ENCODE peak calls at places on chromosomes 1 and 21, in ten cellular contexts. One of them, this sample, is unnamed.
A peak's percentile ranks its signal among the peaks of the same experiment; 100 is the strongest.

GRCh38 chr1:59279651-59280050 is 17.2 kb upstream of the FGGY start:
- DNase-seq in sigmoid colon: no peak
- DNase-seq in K562: no peak
- DNase-seq in A549: no peak
- DNase-seq in transverse colon: no peak
- DNase-seq in SK-N-SH: no peak
- DNase-seq in esophagus muscularis mucosa: no peak
- DNase-seq in stomach: no peak
- DNase-seq in HepG2: no peak
- DNase-seq in ovary: no peak
- DNase-seq in this sample: no peak

GRCh38 chr21:15224346-15225086 is 159.7 kb upstream of the NRIP1 start:
- DNase-seq in SK-N-SH: no peak
- DNase-seq in A549: peak; percentile 89
- DNase-seq in sigmoid colon: no peak
- DNase-seq in esophagus muscularis mucosa: no peak
- DNase-seq in HepG2: no peak
- DNase-seq in K562: no peak
- DNase-seq in ovary: no peak
- DNase-seq in transverse colon: no peak
- DNase-seq in stomach: no peak
- DNase-seq in this sample: no peak

GRCh38 chr1:209743145-209743482 is 12.7 kb upstream of the TRAF3IP3 start:
- DNase-seq in HepG2: no peak
- DNase-seq in transverse colon: no peak
- DNase-seq in sigmoid colon: peak; percentile 68
- DNase-seq in K562: no peak
- DNase-seq in SK-N-SH: no peak
- DNase-seq in stomach: peak; percentile 49
- DNase-seq in A549: no peak
- DNase-seq in esophagus muscularis mucosa: no peak
- DNase-seq in ovary: peak; percentile 46
- DNase-seq in this sample: peak; percentile 63

GRCh38 chr1:77044133-77044849 is 174.9 kb downstream of the PIGK start:
- DNase-seq in A549: peak; percentile 4
- DNase-seq in stomach: no peak
- DNase-seq in esophagus muscularis mucosa: peak; percentile 79
- DNase-seq in HepG2: no peak
- DNase-seq in transverse colon: no peak
- DNase-seq in sigmoid colon: no peak
- DNase-seq in K562: no peak
- DNase-seq in SK-N-SH: no peak
- DNase-seq in ovary: no peak
- DNase-seq in this sample: no peak

GRCh38 chr1:113742515-113742914 is 16.8 kb downstream of the PHTF1 start:
- DNase-seq in stomach: no peak
- DNase-seq in A549: no peak
- DNase-seq in K562: no peak
- DNase-seq in sigmoid colon: no peak
- DNase-seq in esophagus muscularis mucosa: no peak
- DNase-seq in transverse colon: no peak
- DNase-seq in ovary: no peak
- DNase-seq in SK-N-SH: no peak
- DNase-seq in HepG2: no peak
- DNase-seq in this sample: no peak

GRCh38 chr1:29708381-29708780 is 472.1 kb downstream of the PTPRU start:
- DNase-seq in HepG2: no peak
- DNase-seq in transverse colon: no peak
- DNase-seq in A549: peak; percentile 19
- DNase-seq in K562: no peak
- DNase-seq in SK-N-SH: peak; percentile 54
- DNase-seq in sigmoid colon: no peak
- DNase-seq in esophagus muscularis mucosa: no peak
- DNase-seq in ovary: no peak
- DNase-seq in stomach: no peak
- DNase-seq in this sample: no peak

GRCh38 chr1:63148825-63149645 is 173.3 kb upstream of the FOXD3 start:
- DNase-seq in sigmoid colon: no peak
- DNase-seq in A549: peak; percentile 20
- DNase-seq in transverse colon: no peak
- DNase-seq in SK-N-SH: peak; percentile 41
- DNase-seq in K562: peak; percentile 34
- DNase-seq in stomach: peak; percentile 32
- DNase-seq in ovary: peak; percentile 16
- DNase-seq in HepG2: peak; percentile 32
- DNase-seq in esophagus muscularis mucosa: no peak
- DNase-seq in this sample: peak; percentile 44

GRCh38 chr1:66069976-66070375 is 277.3 kb downstream of the PDE4B start:
- DNase-seq in SK-N-SH: no peak
- DNase-seq in K562: no peak
- DNase-seq in stomach: no peak
- DNase-seq in sigmoid colon: no peak
- DNase-seq in HepG2: no peak
- DNase-seq in esophagus muscularis mucosa: no peak
- DNase-seq in transverse colon: no peak
- DNase-seq in A549: no peak
- DNase-seq in ovary: no peak
- DNase-seq in this sample: no peak

GRCh38 chr21:44718571-44718970 is 7.2 kb upstream of the TSPEAR start:
- DNase-seq in SK-N-SH: no peak
- DNase-seq in transverse colon: no peak
- DNase-seq in sigmoid colon: no peak
- DNase-seq in K562: no peak
- DNase-seq in ovary: no peak
- DNase-seq in HepG2: no peak
- DNase-seq in esophagus muscularis mucosa: no peak
- DNase-seq in A549: no peak
- DNase-seq in stomach: no peak
- DNase-seq in this sample: no peak

GRCh38 chr1:31639543-31639942 is 5.1 kb downstream of the PEF1 start:
- DNase-seq in SK-N-SH: no peak
- DNase-seq in sigmoid colon: no peak
- DNase-seq in transverse colon: no peak
- DNase-seq in K562: no peak
- DNase-seq in esophagus muscularis mucosa: no peak
- DNase-seq in A549: no peak
- DNase-seq in HepG2: no peak
- DNase-seq in ovary: no peak
- DNase-seq in stomach: no peak
- DNase-seq in this sample: no peak

GRCh38 chr1:34715139-34715538 is 39.7 kb upstream of the GJB5 start:
- DNase-seq in sigmoid colon: no peak
- DNase-seq in esophagus muscularis mucosa: no peak
- DNase-seq in A549: no peak
- DNase-seq in transverse colon: no peak
- DNase-seq in stomach: no peak
- DNase-seq in K562: no peak
- DNase-seq in ovary: no peak
- DNase-seq in HepG2: no peak
- DNase-seq in SK-N-SH: no peak
- DNase-seq in this sample: no peak
- TF ChIP-seq EP300 in sigmoid colon: no peak
- TF ChIP-seq EP300 in esophagus muscularis mucosa: no peak
- TF ChIP-seq EP300 in A549: no peak
- TF ChIP-seq EP300 in transverse colon: no peak
- TF ChIP-seq EP300 in stomach: no peak
- TF ChIP-seq EP300 in K562: no peak
- TF ChIP-seq EP300 in ovary: no peak
- TF ChIP-seq EP300 in HepG2: no peak
- TF ChIP-seq EP300 in SK-N-SH: no peak
- TF ChIP-seq EP300 in this sample: no peak

GRCh38 chr1:112715264-112716053 is at the start of gene PPM1J:
- DNase-seq in K562: peak; percentile 99
- DNase-seq in sigmoid colon: peak; percentile 98
- DNase-seq in transverse colon: peak; percentile 100
- DNase-seq in SK-N-SH: peak; percentile 96
- DNase-seq in esophagus muscularis mucosa: peak; percentile 99
- DNase-seq in ovary: peak; percentile 98
- DNase-seq in stomach: peak; percentile 100
- DNase-seq in HepG2: peak; percentile 79
- DNase-seq in A549: peak; percentile 85
- DNase-seq in this sample: peak; percentile 97
- TF ChIP-seq EP300 in K562: no peak
- TF ChIP-seq EP300 in sigmoid colon: no peak
- TF ChIP-seq EP300 in transverse colon: no peak
- TF ChIP-seq EP300 in SK-N-SH: no peak
- TF ChIP-seq EP300 in esophagus muscularis mucosa: no peak
- TF ChIP-seq EP300 in ovary: no peak
- TF ChIP-seq EP300 in stomach: no peak
- TF ChIP-seq EP300 in HepG2: no peak
- TF ChIP-seq EP300 in A549: no peak
- TF ChIP-seq EP300 in this sample: no peak

GRCh38 chr1:8717148-8717547 is 100.3 kb downstream of the RERE start:
- DNase-seq in esophagus muscularis mucosa: no peak
- DNase-seq in A549: no peak
- DNase-seq in transverse colon: no peak
- DNase-seq in SK-N-SH: no peak
- DNase-seq in HepG2: no peak
- DNase-seq in stomach: no peak
- DNase-seq in sigmoid colon: no peak
- DNase-seq in K562: no peak
- DNase-seq in ovary: no peak
- DNase-seq in this sample: no peak
- TF ChIP-seq EP300 in esophagus muscularis mucosa: no peak
- TF ChIP-seq EP300 in A549: no peak
- TF ChIP-seq EP300 in transverse colon: no peak
- TF ChIP-seq EP300 in SK-N-SH: no peak
- TF ChIP-seq EP300 in HepG2: no peak
- TF ChIP-seq EP300 in stomach: no peak
- TF ChIP-seq EP300 in sigmoid colon: no peak
- TF ChIP-seq EP300 in K562: no peak
- TF ChIP-seq EP300 in ovary: no peak
- TF ChIP-seq EP300 in this sample: no peak

DNA sequence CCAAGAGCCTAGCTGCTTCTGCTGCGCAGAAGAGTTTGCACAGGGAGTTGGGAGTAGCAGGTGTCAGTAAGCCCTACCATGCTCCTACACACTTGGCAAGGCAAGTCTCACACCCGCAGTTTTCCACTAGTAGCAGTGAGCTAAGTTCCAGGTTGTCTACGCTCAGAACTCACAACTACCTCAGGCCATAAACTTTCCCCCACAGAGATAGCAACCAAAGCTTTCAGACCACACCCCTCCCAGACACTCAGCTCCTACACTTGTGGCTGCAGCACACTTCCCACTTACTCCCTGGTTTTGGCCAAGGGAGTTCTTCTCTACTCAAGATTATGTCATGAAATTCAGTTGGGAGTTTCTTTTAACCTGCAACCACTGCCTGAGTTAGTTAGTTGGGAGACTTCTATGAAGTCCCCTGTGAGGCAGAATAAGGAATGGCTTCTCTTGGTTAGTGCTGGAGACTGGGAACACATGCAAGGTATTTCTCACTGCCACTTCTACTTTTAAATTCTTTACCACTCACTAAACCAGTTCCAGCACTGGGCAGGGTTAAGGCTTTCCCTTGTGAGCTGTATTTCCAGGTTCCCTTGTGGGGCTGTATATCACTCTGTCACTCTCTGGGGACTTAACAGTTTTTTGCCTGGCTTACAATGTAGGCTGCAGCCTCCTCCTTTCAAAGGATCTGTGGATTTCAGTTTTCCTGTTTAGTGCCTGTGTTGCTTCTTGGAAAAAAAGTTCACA is 18.3 kb upstream of the MAB21L3 start:
- DNase-seq in K562: peak; percentile 8
- DNase-seq in ovary: no peak
- DNase-seq in sigmoid colon: no peak
- DNase-seq in HepG2: no peak
- DNase-seq in stomach: no peak
- DNase-seq in SK-N-SH: no peak
- DNase-seq in esophagus muscularis mucosa: no peak
- DNase-seq in A549: no peak
- DNase-seq in transverse colon: no peak
- DNase-seq in this sample: no peak
- TF ChIP-seq EP300 in K562: no peak
- TF ChIP-seq EP300 in ovary: no peak
- TF ChIP-seq EP300 in sigmoid colon: no peak
- TF ChIP-seq EP300 in HepG2: no peak
- TF ChIP-seq EP300 in stomach: no peak
- TF ChIP-seq EP300 in SK-N-SH: no peak
- TF ChIP-seq EP300 in esophagus muscularis mucosa: no peak
- TF ChIP-seq EP300 in A549: no peak
- TF ChIP-seq EP300 in transverse colon: no peak
- TF ChIP-seq EP300 in this sample: no peak

GRCh38 chr1:183873642-183874041 is 68.7 kb downstream of the RGL1 start:
- DNase-seq in HepG2: no peak
- DNase-seq in esophagus muscularis mucosa: no peak
- DNase-seq in sigmoid colon: no peak
- DNase-seq in ovary: no peak
- DNase-seq in SK-N-SH: no peak
- DNase-seq in transverse colon: no peak
- DNase-seq in stomach: no peak
- DNase-seq in K562: no peak
- DNase-seq in A549: no peak
- DNase-seq in this sample: no peak

GRCh38 chr1:183879477-183879876 is 74.6 kb downstream of the RGL1 start:
- DNase-seq in K562: no peak
- DNase-seq in A549: no peak
- DNase-seq in esophagus muscularis mucosa: no peak
- DNase-seq in transverse colon: no peak
- DNase-seq in HepG2: no peak
- DNase-seq in stomach: no peak
- DNase-seq in SK-N-SH: no peak
- DNase-seq in ovary: no peak
- DNase-seq in sigmoid colon: no peak
- DNase-seq in this sample: no peak

GRCh38 chr1:183879966-183880365 is 75.0 kb downstream of the RGL1 start:
- DNase-seq in stomach: no peak
- DNase-seq in HepG2: no peak
- DNase-seq in ovary: no peak
- DNase-seq in A549: no peak
- DNase-seq in sigmoid colon: no peak
- DNase-seq in esophagus muscularis mucosa: no peak
- DNase-seq in SK-N-SH: no peak
- DNase-seq in K562: no peak
- DNase-seq in transverse colon: no peak
- DNase-seq in this sample: no peak

GRCh38 chr1:183876284-183876683 is 71.4 kb downstream of the RGL1 start:
- DNase-seq in K562: no peak
- DNase-seq in esophagus muscularis mucosa: no peak
- DNase-seq in HepG2: no peak
- DNase-seq in sigmoid colon: no peak
- DNase-seq in A549: no peak
- DNase-seq in transverse colon: no peak
- DNase-seq in SK-N-SH: no peak
- DNase-seq in stomach: no peak
- DNase-seq in ovary: no peak
- DNase-seq in this sample: no peak

DNA sequence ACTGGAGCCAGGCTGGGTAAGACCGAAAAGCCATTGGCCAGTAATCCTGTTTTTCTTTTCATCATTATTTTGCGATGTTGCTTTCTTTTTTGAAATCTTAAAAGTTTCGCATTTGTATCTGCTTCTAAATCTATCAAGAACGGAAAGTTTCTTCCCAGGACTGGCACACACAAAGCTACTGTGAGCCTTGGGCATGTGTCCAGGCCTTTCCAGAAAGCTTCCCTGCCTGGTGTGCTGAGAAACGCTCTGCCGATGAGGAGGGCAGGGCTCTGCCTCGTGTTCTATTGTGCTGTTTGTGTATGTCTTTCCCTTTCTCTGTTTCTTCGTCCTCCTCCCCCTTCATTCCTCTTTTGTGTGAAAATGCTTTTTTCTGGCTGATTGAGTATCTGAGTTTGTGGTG is 72.4 kb downstream of the RGL1 start:
- DNase-seq in A549: no peak
- DNase-seq in sigmoid colon: peak; percentile 90
- DNase-seq in SK-N-SH: no peak
- DNase-seq in ovary: peak; percentile 73
- DNase-seq in transverse colon: peak; percentile 32
- DNase-seq in K562: no peak
- DNase-seq in HepG2: no peak
- DNase-seq in esophagus muscularis mucosa: no peak
- DNase-seq in stomach: peak; percentile 53
- DNase-seq in this sample: peak; percentile 66
- TF ChIP-seq EP300 in A549: no peak
- TF ChIP-seq EP300 in sigmoid colon: no peak
- TF ChIP-seq EP300 in SK-N-SH: no peak
- TF ChIP-seq EP300 in ovary: no peak
- TF ChIP-seq EP300 in transverse colon: no peak
- TF ChIP-seq EP300 in K562: no peak
- TF ChIP-seq EP300 in HepG2: no peak
- TF ChIP-seq EP300 in esophagus muscularis mucosa: no peak
- TF ChIP-seq EP300 in stomach: no peak
- TF ChIP-seq EP300 in this sample: peak; percentile 51

This sample was measured in tibial nerve.